ENCODE peak calls at places on chromosomes 13 and 19, in eight cellular contexts. A is fibroblast of mammary gland; E is astrocyte of the hippocampus; W is amygdala; V is activated naive CD8-positive, alpha-beta T cell treated with anti-CD3 and anti-CD28 coated beads, Interleukin-2, amount 50 U/mL, for 16 hours; H is neuronal stem cell; D is T1000; C is left ventricle myocardium inferior. U is an unnamed sample.

GRCh38 chr13:49844191-49844590 is 51.7 kb upstream of the KPNA3 start:
- DNase-seq in D (no peak), H (no peak), V (no peak), E (no peak), A (no peak), C (no peak), W (no peak), U (no peak)

GRCh38 chr19:31294189-31294588 is 55.0 kb downstream of the TSHZ3 start:
- DNase-seq in D (no peak), C (no peak), A (no peak), V (no peak), E (no peak), H (no peak), W (no peak), U (no peak)

GRCh38 chr19:10872551-10873107 is 1.3 kb downstream of the CARM1 start:
- DNase-seq in W (no peak), C (no peak), H (no peak), D (no peak), V (peak), E (peak), A (no peak), U (peak)

GRCh38 chr13:23674795-23675640 is 104.8 kb downstream of the TNFRSF19 start:
- DNase-seq in H (no peak), E (peak), C (no peak), D (no peak), V (no peak), W (no peak), A (peak), U (peak)

GRCh38 chr13:77980592-77980991 is 62.0 kb upstream of the EDNRB start:
- DNase-seq in H (no peak), W (no peak), C (no peak), V (no peak), D (no peak), E (peak), A (peak), U (no peak)

GRCh38 chr19:49580264-49581006 is at the start of gene NOSIP:
- DNase-seq in V (peak), W (peak), A (peak), H (peak), C (peak), D (peak), E (peak), U (peak)

GRCh38 chr19:28859811-28860210 is 353.1 kb downstream of the UQCRFS1 start:
- DNase-seq in H (no peak), D (no peak), W (no peak), C (no peak), A (no peak), E (no peak), V (no peak), U (no peak)

GRCh38 chr13:83024955-83025594 is 857.2 kb downstream of the SLITRK1 start:
- DNase-seq in D (no peak), W (no peak), E (no peak), H (no peak), C (no peak), V (no peak), A (no peak), U (no peak)

GRCh38 chr19:3849092-3849491 is 19.7 kb downstream of the ZFR2 start:
- DNase-seq in V (no peak), E (no peak), H (no peak), W (no peak), C (no peak), A (peak), D (no peak), U (peak)